ENCODE peak calls at places on chromosomes 4 and X, in five cellular contexts. D is effector CD4-positive, alpha-beta T cell; J is ELF-1; Q is CD4-positive, alpha-beta T cell; L is mucosa of gallbladder. C is an unnamed sample.
A peak's percentile ranks its signal among the peaks of the same experiment; 100 is the strongest.

GRCh38 chr4:95534032-95534431 is 14.7 kb downstream of the UNC5C start:
- DNase-seq in D (no peak), J (no peak), Q (no peak), L (no peak), C (no peak)

GRCh38 chr4:6336166-6336565 is 66.5 kb downstream of the WFS1 start:
- DNase-seq in D (no peak), J (no peak), Q (no peak), L (no peak), C (no peak)

GRCh38 chr4:101818362-101818761 is 27.8 kb downstream of the BANK1 start:
- DNase-seq in D (no peak), J (no peak), Q (no peak), L (no peak), C (no peak)

GRCh38 chrX:108735087-108735679 is 1.2 kb downstream of the IRS4 start:
- DNase-seq in D (no peak), J (peak; percentile 74), Q (no peak), L (no peak), C (peak; percentile 70)

GRCh38 chrX:632391-633042 is 1.9 kb downstream of the SHOX start:
- DNase-seq in D (no peak), J (peak; percentile 66), Q (no peak), L (no peak), C (peak; percentile 59)

GRCh38 chrX:85995641-85996040 is 51.7 kb downstream of the CHM start:
- DNase-seq in D (no peak), J (no peak), Q (no peak), L (no peak), C (no peak)

GRCh38 chr4:121428721-121429120 is 47.9 kb upstream of the QRFPR start:
- DNase-seq in D (no peak), J (no peak), Q (no peak), L (no peak), C (no peak)

GRCh38 chr4:4838602-4839470 is 20.6 kb upstream of the MSX1 start:
- DNase-seq in D (no peak), J (no peak), Q (no peak), L (no peak), C (no peak)

GRCh38 chr4:147006229-147006628 is 60.6 kb upstream of the TTC29 start:
- DNase-seq in D (no peak), J (no peak), Q (no peak), L (no peak), C (no peak)

GRCh38 chr4:118756958-118757357 is 71.8 kb downstream of the METTL14 start:
- DNase-seq in D (no peak), J (no peak), Q (no peak), L (no peak), C (no peak)

GRCh38 chr4:142600952-142601351 is 245.1 kb downstream of the INPP4B start:
- DNase-seq in D (no peak), J (no peak), Q (no peak), L (no peak), C (no peak)

GRCh38 chr4:66568431-66568830 is 898.1 kb upstream of the EPHA5 start:
- DNase-seq in D (no peak), J (no peak), Q (no peak), L (no peak), C (no peak)

C was measured in ecto neural progenitor cell.